ENCODE peak calls at places on chromosomes 7 and 10, in ten cellular contexts. Z is fibroblast of lung; K is uterus; F is hepatocyte; Q is right atrium auricular region; S is CD8-positive, alpha-beta T cell; O is aorta; A is prostate gland; H is cardiac muscle cell; V is psoas muscle. C is an unnamed sample. For H3K9me3 and H3K27me3, the result is how much of the 10 kb centered on the place peaks cover.

GRCh38 chr10:116353817-116354216 is 29.6 kb downstream of the CCDC172 start:
- DNase-seq in Z (no peak), K (no peak), F (no peak), Q (no peak), S (no peak), O (no peak), A (no peak), H (no peak), V (no peak), C (no peak)

GRCh38 chr10:100103581-100103980 is 21.9 kb upstream of the CPN1 start:
- DNase-seq in Z (peak), K (no peak), F (no peak), Q (no peak), S (no peak), O (no peak), A (no peak), H (no peak), V (no peak), C (no peak)

GRCh38 chr10:96714031-96714590 is 6.2 kb downstream of the PIK3AP1 start:
- DNase-seq in Z (peak), K (no peak), F (no peak), Q (no peak), S (no peak), O (no peak), A (no peak), H (no peak), V (no peak), C (no peak)

GRCh38 chr7:5214641-5215040 is 24.6 kb downstream of the WIPI2 start:
- DNase-seq in Z (no peak), K (no peak), F (no peak), Q (no peak), S (no peak), O (no peak), A (no peak), H (no peak), V (no peak), C (no peak)

GRCh38 chr7:137328389-137329120 is 15.0 kb downstream of the PTN start:
- DNase-seq in Z (peak), K (no peak), F (no peak), Q (no peak), S (no peak), O (no peak), A (no peak), H (no peak), V (no peak), C (peak)

GRCh38 chr7:46850563-46851325 is 731.2 kb downstream of the TNS3 start:
- DNase-seq in Z (peak), K (no peak), F (no peak), Q (no peak), S (no peak), O (no peak), A (no peak), H (no peak), V (no peak), C (no peak)

GRCh38 chr10:82319046-82319445 is 444.1 kb downstream of the NRG3 start:
- DNase-seq in Z (no peak), K (no peak), F (no peak), Q (no peak), S (no peak), O (no peak), A (no peak), H (no peak), V (no peak), C (no peak)

GRCh38 chr7:133197972-133198544 is 54.8 kb upstream of the EXOC4 start:
- DNase-seq in Z (no peak), K (no peak), F (no peak), Q (no peak), S (no peak), O (no peak), A (no peak), H (no peak), V (no peak), C (no peak)

GRCh38 chr10:112973805-112974204 is 23.8 kb downstream of the TCF7L2 start:
- DNase-seq in Z (no peak), K (no peak), F (no peak), Q (no peak), S (no peak), O (no peak), A (no peak), H (no peak), V (no peak), C (no peak)

GRCh38 chr7:1846331-1847065 is 176.4 kb downstream of the ELFN1 start:
- DNase-seq in Z (no peak), K (no peak), F (no peak), Q (no peak), S (no peak), O (peak), A (no peak), H (no peak), V (no peak), C (peak)

GRCh38 chr10:123538401-123539320 is 127.5 kb upstream of the GPR26 start:
- DNase-seq in Z (no peak), K (no peak), F (no peak), Q (peak), S (no peak), O (no peak), A (no peak), H (no peak), V (no peak), C (no peak)

GRCh38 chr7:116673504-116673865 is 1.5 kb downstream of the MET start:
- DNase-seq in Z (no peak), K (no peak), F (no peak), Q (no peak), S (no peak), O (no peak), A (no peak), H (no peak), V (no peak), C (no peak)

GRCh38 chr10:129704786-129705525 is 237.9 kb downstream of the MGMT start:
- DNase-seq in Z (peak), K (no peak), F (no peak), Q (no peak), S (no peak), O (no peak), A (no peak), H (no peak), V (no peak), C (no peak)

GRCh38 chr10:49277973-49278372 is 21.0 kb upstream of the C10orf71 start:
- DNase-seq in Z (no peak), K (no peak), F (no peak), Q (no peak), S (no peak), O (no peak), A (no peak), H (no peak), V (no peak), C (peak)

GRCh38 chr7:105654994-105655900 is 74.0 kb upstream of the EFCAB10 start:
- DNase-seq in Z (peak), K (peak), F (peak), Q (no peak), S (no peak), O (no peak), A (no peak), H (peak), V (no peak), C (peak)

GRCh38 chr7:99473315-99473596 is 566 bp downstream of the ZNF789 start:
- DNase-seq in Z (peak), K (no peak), F (peak), Q (no peak), S (no peak), O (no peak), A (peak), H (peak), V (no peak), C (no peak)

GRCh38 chr7:144484445-144484844 is 81.0 kb upstream of the NOBOX start:
- DNase-seq in Z (no peak), K (no peak), F (no peak), Q (no peak), S (no peak), O (no peak), A (no peak), H (no peak), V (no peak), C (no peak)

GRCh38 chr10:103627111-103627892 is 133.8 kb downstream of the NEURL1 start:
- DNase-seq in Z (no peak), K (no peak), F (no peak), Q (no peak), S (no peak), O (no peak), A (no peak), H (no peak), V (no peak), C (no peak)

GRCh38 chr10:99779335-99779734 is 3.1 kb upstream of the ABCC2 start:
- DNase-seq in Z (peak), K (no peak), F (peak), Q (no peak), S (no peak), O (no peak), A (no peak), H (peak), V (no peak), C (no peak)

GRCh38 chr7:106666353-106666752 is 5.4 kb upstream of the CCDC71L start:
- DNase-seq in Z (no peak), K (no peak), F (no peak), Q (no peak), S (no peak), O (no peak), A (no peak), H (no peak), V (no peak), C (no peak)

GRCh38 chr7:145909956-145910611 is 206.5 kb upstream of the CNTNAP2 start:
- DNase-seq in Z (no peak), K (no peak), F (no peak), Q (no peak), S (no peak), O (no peak), A (no peak), H (no peak), V (no peak), C (no peak)

GRCh38 chr10:3486346-3487065 is 298.5 kb downstream of the KLF6 start:
- DNase-seq in Z (peak), K (no peak), F (peak), Q (no peak), S (no peak), O (no peak), A (peak), H (no peak), V (no peak), C (no peak)

GRCh38 chr10:71270301-71270777 is 48.7 kb upstream of the SLC29A3 start:
- DNase-seq in Z (peak), K (peak), F (peak), Q (no peak), S (no peak), O (no peak), A (no peak), H (peak), V (no peak), C (no peak)

GRCh38 chr7:39651262-39651661 is 27.9 kb downstream of the RALA start:
- DNase-seq in Z (peak), K (no peak), F (no peak), Q (no peak), S (no peak), O (no peak), A (no peak), H (no peak), V (no peak), C (no peak)

GRCh38 chr7:128427289-128427891 is 17.6 kb upstream of the IMPDH1 start:
- DNase-seq in Z (peak), K (no peak), F (peak), Q (no peak), S (no peak), O (no peak), A (peak), H (peak), V (no peak), C (no peak)

GRCh38 chr7:140983802-140984201 is 30.9 kb downstream of the MRPS33 start:
- DNase-seq in Z (no peak), K (no peak), F (no peak), Q (no peak), S (no peak), O (no peak), A (no peak), H (no peak), V (no peak), C (no peak)

DNA sequence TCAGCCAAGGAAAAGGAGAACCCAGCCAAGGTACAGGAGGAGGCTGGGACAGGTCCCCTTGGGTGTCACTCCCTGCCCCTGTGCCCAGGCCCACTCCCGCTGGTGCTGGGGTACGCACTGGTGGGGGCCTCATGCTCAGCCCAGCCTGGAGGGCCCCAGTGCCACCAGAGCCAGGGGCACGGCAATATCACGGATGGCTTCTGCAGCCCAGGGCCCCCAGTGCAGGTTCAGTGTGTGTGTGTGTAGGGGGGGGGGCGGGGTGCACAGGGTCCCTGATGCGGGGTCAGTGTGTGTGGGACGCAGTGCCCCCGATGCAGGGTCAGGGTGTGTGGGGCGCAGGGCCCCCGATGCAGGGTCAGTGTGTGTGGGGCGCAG is 23.4 kb upstream of the ZNF716 start:
- DNase-seq in Z (no peak), K (no peak), F (no peak), Q (no peak), S (no peak), O (no peak), A (no peak), H (no peak), V (no peak), C (no peak)
- H3K9me3 ChIP-seq in Z (under half), K (under half), F (under half), Q (under half), S (under half), O (under half), A (under half), H (under half), V (under half), C (under half)

GRCh38 chr10:131896403-131896802 is 4.4 kb upstream of the PPP2R2D start:
- DNase-seq in Z (no peak), K (no peak), F (no peak), Q (no peak), S (peak), O (no peak), A (no peak), H (no peak), V (no peak), C (no peak)
- H3K27me3 ChIP-seq in Z (under half), K (under half), F (under half), Q (under half), S (under half), O (under half), A (under half), H (under half), V (under half), C (under half)

GRCh38 chr7:157669768-157670345 is 333.1 kb downstream of the DNAJB6 start:
- DNase-seq in Z (peak), K (no peak), F (no peak), Q (no peak), S (no peak), O (no peak), A (no peak), H (no peak), V (no peak), C (peak)
- H3K9me3 ChIP-seq in Z (under half), K (under half), F (under half), Q (under half), S (under half), O (under half), A (under half), H (under half), V (under half), C (under half)

GRCh38 chr10:132055616-132056015 is 10.1 kb upstream of the JAKMIP3 start:
- DNase-seq in Z (no peak), K (no peak), F (no peak), Q (no peak), S (no peak), O (peak), A (no peak), H (no peak), V (no peak), C (no peak)

GRCh38 chr10:132058111-132058745 is 7.5 kb upstream of the JAKMIP3 start:
- DNase-seq in Z (no peak), K (no peak), F (no peak), Q (no peak), S (no peak), O (peak), A (no peak), H (no peak), V (no peak), C (no peak)

GRCh38 chr10:132057191-132057681 is 8.5 kb upstream of the JAKMIP3 start:
- DNase-seq in Z (no peak), K (no peak), F (no peak), Q (no peak), S (no peak), O (peak), A (no peak), H (no peak), V (no peak), C (no peak)

GRCh38 chr10:132054564-132054963 is 11.2 kb upstream of the JAKMIP3 start:
- DNase-seq in Z (no peak), K (no peak), F (peak), Q (no peak), S (no peak), O (peak), A (no peak), H (peak), V (no peak), C (no peak)

DNA sequence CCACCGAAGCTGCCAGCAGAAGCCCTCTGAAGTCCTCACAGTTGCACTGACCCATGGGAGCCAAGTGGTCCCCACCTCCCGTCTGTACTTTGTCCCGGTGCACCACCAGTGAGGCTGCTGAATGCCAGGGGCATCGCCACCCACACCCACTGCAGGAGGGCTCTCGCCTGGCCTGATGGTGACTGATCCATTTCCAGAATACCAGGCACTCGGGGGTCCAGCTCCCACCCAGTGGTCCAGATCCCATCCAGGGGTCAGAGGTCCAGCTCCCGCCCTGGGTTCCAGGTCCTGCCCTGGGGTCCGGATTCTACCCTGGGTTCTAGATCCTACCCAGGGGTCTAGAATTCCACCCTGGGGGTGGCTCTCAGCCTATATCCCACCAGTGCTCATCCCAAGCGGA is 9.1 kb upstream of the JAKMIP3 start:
- DNase-seq in Z (no peak), K (no peak), F (no peak), Q (no peak), S (no peak), O (peak), A (no peak), H (no peak), V (no peak), C (no peak)
- H3K27me3 ChIP-seq in Z (under half), K (under half), F (under half), Q (under half), S (under half), O (under half), A (under half), H (under half), V (under half), C (under half)

GRCh38 chr7:24143547-24143946 is 140.4 kb upstream of the NPY start:
- DNase-seq in Z (no peak), K (no peak), F (no peak), Q (no peak), S (no peak), O (no peak), A (no peak), H (no peak), V (no peak), C (no peak)
- H3K9me3 ChIP-seq in Z (under half), K (under half), F (under half), Q (under half), S (under half), O (under half), A (under half), H (under half), V (under half), C (under half)

DNA sequence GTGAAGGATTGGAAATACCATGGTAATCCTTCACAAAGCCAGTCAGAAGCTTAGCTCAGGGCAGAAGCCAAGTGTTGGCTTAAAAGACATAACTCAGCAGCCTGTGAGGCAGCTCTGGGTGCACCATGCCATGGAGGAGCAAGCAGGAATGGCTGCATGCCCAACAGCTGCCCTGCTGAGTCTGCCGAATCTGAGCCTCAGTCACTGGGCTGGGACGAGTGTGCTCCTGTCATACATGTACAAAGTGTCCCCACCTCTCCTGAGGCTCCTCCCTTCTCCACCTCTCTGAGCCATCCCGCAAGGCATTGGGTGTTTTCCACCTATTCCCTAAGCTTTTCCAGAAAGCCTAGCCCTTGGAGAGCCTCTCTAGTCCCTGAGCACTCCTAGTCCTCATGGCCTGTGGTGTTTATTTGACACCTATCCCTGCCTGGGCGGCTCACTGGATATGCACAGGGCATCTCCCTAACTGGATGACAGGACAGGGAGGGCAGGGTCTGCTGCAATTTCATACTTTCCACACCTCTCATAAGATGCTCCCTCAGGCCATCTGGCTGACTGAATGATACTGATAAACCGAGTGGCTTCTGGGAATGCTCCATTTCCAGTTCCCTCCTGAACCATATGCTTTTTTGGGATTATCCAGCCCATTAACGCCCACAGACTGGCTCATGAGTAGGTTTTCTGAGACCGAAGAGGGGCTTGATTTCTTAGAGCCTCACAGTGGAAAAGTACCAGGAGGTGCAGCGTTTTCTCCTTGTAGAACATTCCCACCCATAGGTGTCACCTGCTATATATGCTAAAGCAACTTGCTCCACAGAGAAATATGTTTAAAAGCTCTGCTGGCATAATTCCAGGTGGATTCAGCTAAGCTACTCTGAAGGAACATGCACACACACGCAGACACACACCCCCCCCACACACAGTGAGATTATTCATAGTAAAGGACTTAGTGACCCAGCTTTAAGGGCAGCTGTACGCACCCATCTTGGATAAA is 199.3 kb downstream of the SNX10 start:
- DNase-seq in Z (no peak), K (no peak), F (peak), Q (no peak), S (no peak), O (no peak), A (peak), H (no peak), V (no peak), C (no peak)
- H3K27me3 ChIP-seq in Z (under half), K (under half), F (under half), Q (under half), S (under half), O (under half), A (under half), H (under half), V (under half), C (under half)

GRCh38 chr10:1653321-1653720 is 84.0 kb downstream of the ADARB2 start:
- DNase-seq in Z (no peak), K (no peak), F (no peak), Q (no peak), S (no peak), O (no peak), A (no peak), H (no peak), V (no peak), C (no peak)
- H3K9me3 ChIP-seq in Z (under half), K (under half), F (under half), Q (under half), S (under half), O (under half), A (under half), H (under half), V (under half), C (under half)

GRCh38 chr7:8817448-8818036 is 384.1 kb downstream of the NXPH1 start:
- DNase-seq in Z (no peak), K (no peak), F (no peak), Q (no peak), S (no peak), O (no peak), A (no peak), H (peak), V (no peak), C (no peak)
- H3K27me3 ChIP-seq in Z (under half), K (under half), F (under half), Q (under half), S (under half), O (under half), A (under half), H (under half), V (under half), C (under half)

GRCh38 chr10:42523098-42523497 is 115.3 kb downstream of the ZNF33B start:
- DNase-seq in Z (no peak), K (no peak), F (no peak), Q (no peak), S (no peak), O (no peak), A (no peak), H (no peak), V (no peak), C (no peak)
- H3K9me3 ChIP-seq in Z (under half), K (under half), F (half or more), Q (under half), S (half or more), O (under half), A (under half), H (under half), V (half or more), C (half or more)

GRCh38 chr7:56110611-56111010 is 4.3 kb upstream of the CHCHD2 start:
- DNase-seq in Z (no peak), K (no peak), F (no peak), Q (no peak), S (no peak), O (no peak), A (no peak), H (no peak), V (no peak), C (no peak)
- H3K27me3 ChIP-seq in Z (under half), K (under half), F (under half), Q (under half), S (under half), O (under half), A (under half), H (under half), V (under half), C (under half)